ENCODE peak calls at places on chromosomes 2 and 18, in eight cellular contexts. One of them, this sample, is unnamed.
A peak's percentile ranks its signal among the peaks of the same experiment; 100 is the strongest.

GRCh38 chr2:40244251-40245010 is 207.5 kb downstream of the SLC8A1 start:
- DNase-seq in Caco-2: peak; percentile 69
- DNase-seq in MM.1S: peak; percentile 45
- DNase-seq in AG09319: peak; percentile 14
- DNase-seq in fibroblast of pulmonary artery: peak; percentile 77
- DNase-seq in brain microvascular endothelial cell: peak; percentile 84
- DNase-seq in CD4-positive, alpha-beta T cell: no peak
- DNase-seq in bronchial epithelial cell: peak; percentile 56
- DNase-seq in this sample: no peak

GRCh38 chr2:111049792-111050640 is 70.7 kb upstream of the BCL2L11 start:
- DNase-seq in Caco-2: no peak
- DNase-seq in MM.1S: peak; percentile 93
- DNase-seq in AG09319: no peak
- DNase-seq in fibroblast of pulmonary artery: peak; percentile 21
- DNase-seq in brain microvascular endothelial cell: no peak
- DNase-seq in CD4-positive, alpha-beta T cell: no peak
- DNase-seq in bronchial epithelial cell: no peak
- DNase-seq in this sample: no peak

GRCh38 chr18:77132369-77133050 is at the start of gene MBP:
- DNase-seq in Caco-2: peak; percentile 77
- DNase-seq in MM.1S: peak; percentile 56
- DNase-seq in AG09319: no peak
- DNase-seq in fibroblast of pulmonary artery: no peak
- DNase-seq in brain microvascular endothelial cell: no peak
- DNase-seq in CD4-positive, alpha-beta T cell: peak; percentile 72
- DNase-seq in bronchial epithelial cell: peak; percentile 35
- DNase-seq in this sample: no peak

GRCh38 chr2:149994057-149994728 is 406.6 kb upstream of the MMADHC start:
- DNase-seq in Caco-2: peak; percentile 67
- DNase-seq in MM.1S: no peak
- DNase-seq in AG09319: peak; percentile 44
- DNase-seq in fibroblast of pulmonary artery: peak; percentile 55
- DNase-seq in brain microvascular endothelial cell: peak; percentile 63
- DNase-seq in CD4-positive, alpha-beta T cell: no peak
- DNase-seq in bronchial epithelial cell: peak; percentile 100
- DNase-seq in this sample: no peak

GRCh38 chr2:33395660-33396249 is 80.7 kb upstream of the RASGRP3 start:
- DNase-seq in Caco-2: peak; percentile 76
- DNase-seq in MM.1S: peak; percentile 62
- DNase-seq in AG09319: no peak
- DNase-seq in fibroblast of pulmonary artery: peak; percentile 79
- DNase-seq in brain microvascular endothelial cell: peak; percentile 42
- DNase-seq in CD4-positive, alpha-beta T cell: peak; percentile 25
- DNase-seq in bronchial epithelial cell: peak; percentile 56
- DNase-seq in this sample: peak; percentile 28

GRCh38 chr2:111119004-111119846 is 1.5 kb upstream of the BCL2L11 start:
- DNase-seq in Caco-2: peak; percentile 10
- DNase-seq in MM.1S: no peak
- DNase-seq in AG09319: no peak
- DNase-seq in fibroblast of pulmonary artery: no peak
- DNase-seq in brain microvascular endothelial cell: no peak
- DNase-seq in CD4-positive, alpha-beta T cell: no peak
- DNase-seq in bronchial epithelial cell: no peak
- DNase-seq in this sample: no peak

GRCh38 chr2:226742346-226742745 is 57.3 kb downstream of the IRS1 start:
- DNase-seq in Caco-2: no peak
- DNase-seq in MM.1S: no peak
- DNase-seq in AG09319: no peak
- DNase-seq in fibroblast of pulmonary artery: peak; percentile 12
- DNase-seq in brain microvascular endothelial cell: no peak
- DNase-seq in CD4-positive, alpha-beta T cell: no peak
- DNase-seq in bronchial epithelial cell: no peak
- DNase-seq in this sample: no peak

GRCh38 chr2:20449501-20450200 is 2.8 kb downstream of the RHOB start:
- DNase-seq in Caco-2: no peak
- DNase-seq in MM.1S: no peak
- DNase-seq in AG09319: no peak
- DNase-seq in fibroblast of pulmonary artery: peak; percentile 70
- DNase-seq in brain microvascular endothelial cell: no peak
- DNase-seq in CD4-positive, alpha-beta T cell: no peak
- DNase-seq in bronchial epithelial cell: no peak
- DNase-seq in this sample: no peak

GRCh38 chr2:20625920-20626697 is 24.8 kb downstream of the HS1BP3 start:
- DNase-seq in Caco-2: no peak
- DNase-seq in MM.1S: no peak
- DNase-seq in AG09319: no peak
- DNase-seq in fibroblast of pulmonary artery: no peak
- DNase-seq in brain microvascular endothelial cell: peak; percentile 75
- DNase-seq in CD4-positive, alpha-beta T cell: no peak
- DNase-seq in bronchial epithelial cell: no peak
- DNase-seq in this sample: no peak

GRCh38 chr18:74083071-74083954 is 64.3 kb downstream of the FBXO15 start:
- DNase-seq in Caco-2: no peak
- DNase-seq in MM.1S: no peak
- DNase-seq in AG09319: no peak
- DNase-seq in fibroblast of pulmonary artery: no peak
- DNase-seq in brain microvascular endothelial cell: no peak
- DNase-seq in CD4-positive, alpha-beta T cell: peak; percentile 22
- DNase-seq in bronchial epithelial cell: no peak
- DNase-seq in this sample: no peak

GRCh38 chr18:79572093-79572780 is 107.4 kb upstream of the CTDP1 start:
- DNase-seq in Caco-2: no peak
- DNase-seq in MM.1S: no peak
- DNase-seq in AG09319: no peak
- DNase-seq in fibroblast of pulmonary artery: no peak
- DNase-seq in brain microvascular endothelial cell: no peak
- DNase-seq in CD4-positive, alpha-beta T cell: no peak
- DNase-seq in bronchial epithelial cell: no peak
- DNase-seq in this sample: peak; percentile 9

GRCh38 chr2:16219292-16219975 is 279.1 kb downstream of the MYCN start:
- DNase-seq in Caco-2: no peak
- DNase-seq in MM.1S: no peak
- DNase-seq in AG09319: no peak
- DNase-seq in fibroblast of pulmonary artery: no peak
- DNase-seq in brain microvascular endothelial cell: no peak
- DNase-seq in CD4-positive, alpha-beta T cell: no peak
- DNase-seq in bronchial epithelial cell: no peak
- DNase-seq in this sample: no peak

GRCh38 chr2:16216555-16216938 is 276.2 kb downstream of the MYCN start:
- DNase-seq in Caco-2: no peak
- DNase-seq in MM.1S: no peak
- DNase-seq in AG09319: no peak
- DNase-seq in fibroblast of pulmonary artery: no peak
- DNase-seq in brain microvascular endothelial cell: no peak
- DNase-seq in CD4-positive, alpha-beta T cell: no peak
- DNase-seq in bronchial epithelial cell: no peak
- DNase-seq in this sample: no peak

GRCh38 chr2:16217271-16217670 is 276.9 kb downstream of the MYCN start:
- DNase-seq in Caco-2: no peak
- DNase-seq in MM.1S: no peak
- DNase-seq in AG09319: no peak
- DNase-seq in fibroblast of pulmonary artery: no peak
- DNase-seq in brain microvascular endothelial cell: no peak
- DNase-seq in CD4-positive, alpha-beta T cell: no peak
- DNase-seq in bronchial epithelial cell: no peak
- DNase-seq in this sample: no peak

GRCh38 chr2:16218161-16218560 is 277.8 kb downstream of the MYCN start:
- DNase-seq in Caco-2: no peak
- DNase-seq in MM.1S: no peak
- DNase-seq in AG09319: no peak
- DNase-seq in fibroblast of pulmonary artery: no peak
- DNase-seq in brain microvascular endothelial cell: no peak
- DNase-seq in CD4-positive, alpha-beta T cell: no peak
- DNase-seq in bronchial epithelial cell: no peak
- DNase-seq in this sample: no peak

GRCh38 chr2:16218651-16219050 is 278.3 kb downstream of the MYCN start:
- DNase-seq in Caco-2: peak; percentile 54
- DNase-seq in MM.1S: no peak
- DNase-seq in AG09319: no peak
- DNase-seq in fibroblast of pulmonary artery: no peak
- DNase-seq in brain microvascular endothelial cell: no peak
- DNase-seq in CD4-positive, alpha-beta T cell: no peak
- DNase-seq in bronchial epithelial cell: peak; percentile 17
- DNase-seq in this sample: no peak
- TF ChIP-seq CTCF in Caco-2: peak; percentile 53
- TF ChIP-seq CTCF in MM.1S: peak; percentile 27
- TF ChIP-seq CTCF in AG09319: no peak
- TF ChIP-seq CTCF in fibroblast of pulmonary artery: no peak
- TF ChIP-seq CTCF in brain microvascular endothelial cell: no peak
- TF ChIP-seq CTCF in CD4-positive, alpha-beta T cell: no peak
- TF ChIP-seq CTCF in bronchial epithelial cell: peak; percentile 62
- TF ChIP-seq CTCF in this sample: no peak

GRCh38 chr2:203340791-203341487 is 12.7 kb downstream of the ABI2 start:
- DNase-seq in Caco-2: no peak
- DNase-seq in MM.1S: no peak
- DNase-seq in AG09319: peak; percentile 61
- DNase-seq in fibroblast of pulmonary artery: peak; percentile 91
- DNase-seq in brain microvascular endothelial cell: peak; percentile 52
- DNase-seq in CD4-positive, alpha-beta T cell: no peak
- DNase-seq in bronchial epithelial cell: peak; percentile 73
- DNase-seq in this sample: no peak

GRCh38 chr2:203341741-203342310 is 13.6 kb downstream of the ABI2 start:
- DNase-seq in Caco-2: no peak
- DNase-seq in MM.1S: no peak
- DNase-seq in AG09319: no peak
- DNase-seq in fibroblast of pulmonary artery: peak; percentile 7
- DNase-seq in brain microvascular endothelial cell: no peak
- DNase-seq in CD4-positive, alpha-beta T cell: no peak
- DNase-seq in bronchial epithelial cell: no peak
- DNase-seq in this sample: no peak

GRCh38 chr2:203338322-203338721 is 10.1 kb downstream of the ABI2 start:
- DNase-seq in Caco-2: no peak
- DNase-seq in MM.1S: no peak
- DNase-seq in AG09319: no peak
- DNase-seq in fibroblast of pulmonary artery: no peak
- DNase-seq in brain microvascular endothelial cell: no peak
- DNase-seq in CD4-positive, alpha-beta T cell: no peak
- DNase-seq in bronchial epithelial cell: no peak
- DNase-seq in this sample: no peak
- TF ChIP-seq CTCF in Caco-2: no peak
- TF ChIP-seq CTCF in MM.1S: no peak
- TF ChIP-seq CTCF in AG09319: no peak
- TF ChIP-seq CTCF in fibroblast of pulmonary artery: no peak
- TF ChIP-seq CTCF in brain microvascular endothelial cell: no peak
- TF ChIP-seq CTCF in CD4-positive, alpha-beta T cell: no peak
- TF ChIP-seq CTCF in bronchial epithelial cell: no peak
- TF ChIP-seq CTCF in this sample: no peak

GRCh38 chr18:55475467-55475866 is 112.5 kb downstream of the TCF4 start:
- DNase-seq in Caco-2: no peak
- DNase-seq in MM.1S: no peak
- DNase-seq in AG09319: no peak
- DNase-seq in fibroblast of pulmonary artery: no peak
- DNase-seq in brain microvascular endothelial cell: no peak
- DNase-seq in CD4-positive, alpha-beta T cell: no peak
- DNase-seq in bronchial epithelial cell: no peak
- DNase-seq in this sample: no peak

GRCh38 chr18:55475916-55476315 is 112.1 kb downstream of the TCF4 start:
- DNase-seq in Caco-2: no peak
- DNase-seq in MM.1S: no peak
- DNase-seq in AG09319: no peak
- DNase-seq in fibroblast of pulmonary artery: no peak
- DNase-seq in brain microvascular endothelial cell: no peak
- DNase-seq in CD4-positive, alpha-beta T cell: no peak
- DNase-seq in bronchial epithelial cell: no peak
- DNase-seq in this sample: no peak

GRCh38 chr18:55479656-55480420 is 108.2 kb downstream of the TCF4 start:
- DNase-seq in Caco-2: no peak
- DNase-seq in MM.1S: no peak
- DNase-seq in AG09319: no peak
- DNase-seq in fibroblast of pulmonary artery: no peak
- DNase-seq in brain microvascular endothelial cell: no peak
- DNase-seq in CD4-positive, alpha-beta T cell: no peak
- DNase-seq in bronchial epithelial cell: no peak
- DNase-seq in this sample: no peak

GRCh38 chr18:55478301-55478660 is 109.7 kb downstream of the TCF4 start:
- DNase-seq in Caco-2: no peak
- DNase-seq in MM.1S: no peak
- DNase-seq in AG09319: no peak
- DNase-seq in fibroblast of pulmonary artery: no peak
- DNase-seq in brain microvascular endothelial cell: no peak
- DNase-seq in CD4-positive, alpha-beta T cell: no peak
- DNase-seq in bronchial epithelial cell: no peak
- DNase-seq in this sample: no peak

DNA sequence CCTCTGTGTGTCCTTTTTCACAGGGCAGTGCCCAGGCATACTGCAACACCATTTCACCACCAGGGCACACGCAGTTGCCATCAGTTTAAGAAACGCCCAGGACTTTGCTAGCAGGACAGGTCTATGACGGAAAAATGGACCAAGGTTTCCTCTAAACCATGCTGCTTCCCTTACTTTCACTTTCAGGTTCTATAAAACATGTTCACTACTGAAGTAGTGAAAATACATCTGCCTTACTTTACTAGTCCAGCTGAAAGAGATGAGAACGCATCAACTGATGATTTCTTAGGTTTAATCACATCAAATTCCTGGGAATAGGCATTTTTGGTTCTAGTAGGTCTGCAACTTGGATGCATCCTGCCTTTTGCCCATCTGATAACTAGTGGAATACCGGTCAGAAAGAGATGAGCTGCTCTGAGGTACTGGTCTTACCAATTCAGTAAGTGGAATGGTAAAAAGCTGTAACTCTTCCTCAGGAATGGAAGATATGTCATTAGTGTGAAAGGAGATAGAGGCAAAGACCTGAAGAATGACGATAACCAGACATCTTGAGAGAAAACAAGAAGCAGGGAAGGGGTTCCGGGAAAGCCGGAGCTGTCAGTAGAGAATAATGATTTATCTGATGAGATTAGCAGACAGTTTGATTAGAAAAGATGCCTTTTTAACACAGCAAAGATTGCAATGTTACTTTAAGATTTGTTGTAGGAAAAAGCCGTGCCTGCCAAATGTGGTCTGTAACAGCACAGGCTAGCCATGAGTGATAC is 110.3 kb downstream of the TCF4 start:
- DNase-seq in Caco-2: no peak
- DNase-seq in MM.1S: peak; percentile 55
- DNase-seq in AG09319: no peak
- DNase-seq in fibroblast of pulmonary artery: peak; percentile 69
- DNase-seq in brain microvascular endothelial cell: no peak
- DNase-seq in CD4-positive, alpha-beta T cell: peak; percentile 7
- DNase-seq in bronchial epithelial cell: peak; percentile 37
- DNase-seq in this sample: no peak
- TF ChIP-seq CTCF in Caco-2: no peak
- TF ChIP-seq CTCF in MM.1S: peak; percentile 19
- TF ChIP-seq CTCF in AG09319: peak; percentile 18
- TF ChIP-seq CTCF in fibroblast of pulmonary artery: peak; percentile 33
- TF ChIP-seq CTCF in brain microvascular endothelial cell: no peak
- TF ChIP-seq CTCF in CD4-positive, alpha-beta T cell: no peak
- TF ChIP-seq CTCF in bronchial epithelial cell: peak; percentile 33
- TF ChIP-seq CTCF in this sample: no peak

DNA sequence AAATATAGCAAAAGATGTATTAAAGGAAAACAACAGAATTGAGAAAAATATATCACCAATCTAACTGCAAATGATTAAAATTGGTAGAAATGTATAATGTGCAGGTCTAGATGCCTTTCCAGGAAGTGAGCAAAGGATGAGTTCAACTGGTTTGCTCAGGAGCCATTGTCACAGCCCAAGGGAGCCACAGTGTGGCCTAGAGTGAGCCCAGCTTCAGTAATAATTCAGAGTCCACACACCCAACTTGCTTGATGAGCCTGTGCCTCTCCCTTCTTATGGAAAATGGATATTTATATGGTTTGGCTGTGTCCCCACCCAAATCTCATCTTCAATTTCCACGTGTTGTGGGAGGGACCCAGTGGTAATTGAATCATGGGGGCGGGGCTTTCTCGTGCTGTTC is 92.2 kb upstream of the ASAP2 start:
- DNase-seq in Caco-2: no peak
- DNase-seq in MM.1S: no peak
- DNase-seq in AG09319: no peak
- DNase-seq in fibroblast of pulmonary artery: no peak
- DNase-seq in brain microvascular endothelial cell: no peak
- DNase-seq in CD4-positive, alpha-beta T cell: no peak
- DNase-seq in bronchial epithelial cell: peak; percentile 50
- DNase-seq in this sample: no peak
- TF ChIP-seq CTCF in Caco-2: no peak
- TF ChIP-seq CTCF in MM.1S: no peak
- TF ChIP-seq CTCF in AG09319: no peak
- TF ChIP-seq CTCF in fibroblast of pulmonary artery: peak; percentile 1
- TF ChIP-seq CTCF in brain microvascular endothelial cell: peak; percentile 27
- TF ChIP-seq CTCF in CD4-positive, alpha-beta T cell: no peak
- TF ChIP-seq CTCF in bronchial epithelial cell: peak; percentile 40
- TF ChIP-seq CTCF in this sample: no peak